ENCODE peak calls at places on chromosomes 16 and 17, in seven cellular contexts. Q, J, U, Y, B, S and T are unnamed samples.

GRCh38 chr17:16314189-16314588 is 39.1 kb downstream of the CENPV start:
- DNase-seq in Q (no peak), J (no peak), U (no peak), Y (no peak), B (no peak), S (no peak), T (no peak)

GRCh38 chr17:79041723-79042420 is 17.9 kb downstream of the C1QTNF1 start:
- DNase-seq in Q (no peak), J (no peak), U (no peak), Y (no peak), B (no peak), S (no peak), T (no peak)

GRCh38 chr17:64083093-64083492 is 46.9 kb downstream of the ERN1 start:
- DNase-seq in Q (no peak), J (no peak), U (no peak), Y (no peak), B (no peak), S (no peak), T (no peak)

GRCh38 chr16:5709889-5710288 is 612.3 kb upstream of the EEF2KMT start:
- DNase-seq in Q (no peak), J (no peak), U (no peak), Y (no peak), B (peak; percentile 83), S (peak; percentile 6), T (no peak)

GRCh38 chr16:88084881-88085280 is 133.6 kb downstream of the BANP start:
- DNase-seq in Q (peak; percentile 73), J (no peak), U (no peak), Y (no peak), B (no peak), S (peak; percentile 26), T (no peak)

GRCh38 chr17:76492989-76493501 is 8.2 kb downstream of the RHBDF2 start:
- DNase-seq in Q (peak; percentile 77), J (peak; percentile 79), U (no peak), Y (no peak), B (no peak), S (peak; percentile 92), T (peak; percentile 71)

GRCh38 chr17:45394913-45395568 is 37.6 kb downstream of the ARHGAP27 start:
- DNase-seq in Q (peak; percentile 67), J (peak; percentile 65), U (peak; percentile 51), Y (no peak), B (peak; percentile 84), S (peak; percentile 89), T (peak; percentile 73)

GRCh38 chr16:24010440-24011089 is 174.8 kb downstream of the PRKCB start:
- DNase-seq in Q (peak; percentile 66), J (peak; percentile 85), U (peak; percentile 83), Y (no peak), B (peak; percentile 78), S (peak; percentile 69), T (peak; percentile 81)

GRCh38 chr16:2194852-2195315 is 1.5 kb downstream of the CASKIN1 start:
- DNase-seq in Q (peak; percentile 66), J (peak; percentile 67), U (peak; percentile 48), Y (no peak), B (peak; percentile 44), S (peak; percentile 62), T (no peak)

GRCh38 chr17:76966486-76967181 is 98.4 kb downstream of the MGAT5B start:
- DNase-seq in Q (no peak), J (no peak), U (no peak), Y (no peak), B (no peak), S (no peak), T (no peak)

GRCh38 chr17:2901582-2901981 is 105.3 kb downstream of the RAP1GAP2 start:
- DNase-seq in Q (no peak), J (no peak), U (no peak), Y (no peak), B (no peak), S (no peak), T (no peak)

GRCh38 chr16:87464691-87465300 is 28.0 kb downstream of the ZCCHC14 start:
- DNase-seq in Q (peak; percentile 86), J (peak; percentile 66), U (no peak), Y (no peak), B (no peak), S (peak; percentile 92), T (peak; percentile 78)

GRCh38 chr16:87845807-87846619 is 23.3 kb downstream of the SLC7A5 start:
- DNase-seq in Q (no peak), J (no peak), U (no peak), Y (no peak), B (no peak), S (no peak), T (no peak)

GRCh38 chr16:54140057-54140787 is 146.4 kb downstream of the IRX3 start:
- DNase-seq in Q (no peak), J (no peak), U (no peak), Y (no peak), B (no peak), S (peak; percentile 10), T (no peak)

GRCh38 chr17:72334205-72334604 is 213.4 kb downstream of the SOX9 start:
- DNase-seq in Q (no peak), J (no peak), U (no peak), Y (no peak), B (no peak), S (peak; percentile 75), T (no peak)

GRCh38 chr17:33924105-33924504 is 331.0 kb upstream of the CCL2 start:
- DNase-seq in Q (no peak), J (no peak), U (no peak), Y (no peak), B (no peak), S (no peak), T (no peak)

GRCh38 chr17:6100146-6100545 is 30.0 kb downstream of the WSCD1 start:
- DNase-seq in Q (no peak), J (no peak), U (no peak), Y (no peak), B (no peak), S (no peak), T (no peak)

GRCh38 chr17:74960739-74961342 is 11.7 kb downstream of the HID1 start:
- DNase-seq in Q (no peak), J (peak; percentile 57), U (no peak), Y (no peak), B (peak; percentile 74), S (peak; percentile 48), T (no peak)

GRCh38 chr17:63419949-63420867 is 25.9 kb downstream of the CYB561 start:
- DNase-seq in Q (no peak), J (no peak), U (no peak), Y (no peak), B (no peak), S (no peak), T (peak; percentile 38)

GRCh38 chr17:42414782-42415409 is 8.2 kb downstream of the CAVIN1 start:
- DNase-seq in Q (no peak), J (no peak), U (no peak), Y (no peak), B (no peak), S (no peak), T (no peak)

GRCh38 chr17:8091033-8091687 is 3.6 kb upstream of the ALOX12B start:
- DNase-seq in Q (no peak), J (no peak), U (no peak), Y (peak; percentile 49), B (no peak), S (peak; percentile 19), T (no peak)

GRCh38 chr17:9677932-9678331 is 32.6 kb downstream of the USP43 start:
- DNase-seq in Q (no peak), J (no peak), U (no peak), Y (no peak), B (no peak), S (no peak), T (no peak)

GRCh38 chr16:86673090-86673955 is 95.0 kb downstream of the FOXL1 start:
- DNase-seq in Q (no peak), J (no peak), U (no peak), Y (no peak), B (no peak), S (no peak), T (no peak)

GRCh38 chr16:55760665-55761035 is 72.2 kb downstream of the CES1 start:
- DNase-seq in Q (no peak), J (no peak), U (no peak), Y (no peak), B (no peak), S (no peak), T (peak; percentile 74)

GRCh38 chr17:2803971-2804370 is 7.7 kb downstream of the RAP1GAP2 start:
- DNase-seq in Q (no peak), J (no peak), U (no peak), Y (no peak), B (no peak), S (no peak), T (no peak)

GRCh38 chr17:75069783-75070182 is 18.0 kb upstream of the SLC16A5 start:
- DNase-seq in Q (peak; percentile 52), J (no peak), U (peak; percentile 31), Y (no peak), B (no peak), S (peak; percentile 40), T (no peak)

GRCh38 chr16:66487580-66488235 is 60.6 kb downstream of the BEAN1 start:
- DNase-seq in Q (no peak), J (no peak), U (no peak), Y (no peak), B (no peak), S (no peak), T (peak; percentile 35)

GRCh38 chr17:18267927-18268711 is 7.7 kb downstream of the MIEF2 start:
- DNase-seq in Q (no peak), J (no peak), U (no peak), Y (no peak), B (peak; percentile 63), S (peak; percentile 38), T (no peak)

GRCh38 chr16:57688987-57689771 is 5.4 kb upstream of the DRC7 start:
- DNase-seq in Q (no peak), J (no peak), U (no peak), Y (no peak), B (no peak), S (no peak), T (no peak)

GRCh38 chr17:77240976-77241375 is 100.2 kb downstream of the SEC14L1 start:
- DNase-seq in Q (no peak), J (no peak), U (no peak), Y (no peak), B (no peak), S (no peak), T (no peak)

GRCh38 chr17:78645421-78646295 is 68.5 kb upstream of the DNAH17 start:
- DNase-seq in Q (peak; percentile 86), J (peak; percentile 81), U (no peak), Y (no peak), B (no peak), S (peak; percentile 77), T (peak; percentile 61)

GRCh38 chr16:72434159-72434558 is 262.2 kb upstream of the PMFBP1 start:
- DNase-seq in Q (peak; percentile 14), J (no peak), U (no peak), Y (no peak), B (no peak), S (peak; percentile 55), T (no peak)

GRCh38 chr16:2450535-2450934 is 9.4 kb upstream of the TEDC2 start:
- DNase-seq in Q (no peak), J (no peak), U (no peak), Y (no peak), B (no peak), S (no peak), T (no peak)

GRCh38 chr16:86833136-86833535 is 254.8 kb downstream of the FOXL1 start:
- DNase-seq in Q (no peak), J (no peak), U (no peak), Y (no peak), B (no peak), S (peak; percentile 20), T (no peak)